ENCODE peak calls at places on chromosomes 4 and X, in four cellular contexts. S is psoas muscle, P is mucosa of descending colon, X is cardiac muscle cell. E is an unnamed sample. For H3K4me1, the result is how much of the 10 kb centered on the place peaks cover.

GRCh38 chrX:119698835-119699234 is 5.9 kb upstream of the SEPTIN6 start:
- DNase-seq in S (no peak), P (peak), X (peak), E (peak)

GRCh38 chrX:130173190-130173895 is 1.6 kb downstream of the RAB33A start:
- DNase-seq in S (peak), P (peak), X (peak), E (no peak)

GRCh38 chr4:27463816-27464215 is 603.2 kb downstream of the STIM2 start:
- DNase-seq in S (no peak), P (no peak), X (peak), E (no peak)

GRCh38 chr4:129929052-129929451 is 833.1 kb downstream of the C4orf33 start:
- DNase-seq in S (no peak), P (no peak), X (no peak), E (no peak)

GRCh38 chr4:109665783-109666455 is 37.3 kb downstream of the CASP6 start:
- DNase-seq in S (no peak), P (no peak), X (no peak), E (no peak)

GRCh38 chrX:130902783-130903613 is at the start of gene ENOX2:
- DNase-seq in S (peak), P (peak), X (peak), E (peak)

GRCh38 chr4:102787096-102787867 is 26.5 kb upstream of the MANBA start:
- DNase-seq in S (no peak), P (no peak), X (peak), E (no peak)

GRCh38 chr4:1055721-1056590 is 44.5 kb downstream of the FGFRL1 start:
- DNase-seq in S (no peak), P (peak), X (peak), E (peak)

GRCh38 chrX:46330513-46330912 is 214.7 kb downstream of the ZNF674 start:
- DNase-seq in S (no peak), P (no peak), X (no peak), E (no peak)
- H3K4me1 ChIP-seq in S (under half), P (under half), X (under half), E (under half)

GRCh38 chr4:2859514-2859913 is 15.9 kb downstream of the ADD1 start:
- DNase-seq in S (no peak), P (no peak), X (no peak), E (no peak)
- H3K4me1 ChIP-seq in S (half or more), P (half or more), X (half or more), E (half or more)

DNA sequence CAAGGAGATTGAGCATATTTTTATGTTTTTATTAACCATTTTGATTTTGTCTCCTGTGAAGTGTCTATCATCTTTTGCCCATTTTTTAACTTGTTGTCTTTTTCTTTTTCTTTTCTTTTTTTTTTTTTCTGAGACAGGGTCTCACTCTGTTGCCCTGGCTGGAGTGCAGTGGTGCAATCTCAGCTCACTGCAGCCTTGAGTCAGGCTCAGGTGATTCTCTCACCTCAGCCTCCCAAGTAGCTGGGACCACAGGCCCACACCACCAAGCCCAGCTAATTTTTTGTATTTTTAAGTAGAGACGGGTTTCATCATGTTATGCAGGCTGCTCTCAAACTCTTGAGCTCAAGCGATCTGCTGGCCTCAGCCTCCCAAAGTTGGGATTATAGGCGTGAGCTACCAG is 4.6 kb upstream of the ADD1 start:
- DNase-seq in S (no peak), P (no peak), X (no peak), E (no peak)
- H3K4me1 ChIP-seq in S (under half), P (under half), X (under half), E (under half)

GRCh38 chr4:55157559-55158277 is 32.3 kb upstream of the KDR start:
- DNase-seq in S (no peak), P (no peak), X (no peak), E (no peak)

GRCh38 chr4:55159851-55160250 is 34.5 kb upstream of the KDR start:
- DNase-seq in S (no peak), P (no peak), X (peak), E (no peak)

GRCh38 chr4:55158957-55159356 is 33.6 kb upstream of the KDR start:
- DNase-seq in S (no peak), P (no peak), X (no peak), E (no peak)

GRCh38 chr4:55161739-55162138 is 36.3 kb upstream of the KDR start:
- DNase-seq in S (no peak), P (no peak), X (no peak), E (no peak)

GRCh38 chr4:55162396-55162795 is 37.0 kb upstream of the KDR start:
- DNase-seq in S (no peak), P (no peak), X (no peak), E (no peak)
- H3K4me1 ChIP-seq in S (under half), P (under half), X (under half), E (under half)

GRCh38 chrX:3159995-3160715 is 118.9 kb downstream of the ARSF start:
- DNase-seq in S (no peak), P (no peak), X (no peak), E (no peak)
- H3K4me1 ChIP-seq in S (under half), P (under half), X (under half), E (under half)

GRCh38 chr4:113142351-113142750 is 92.9 kb downstream of the ANK2 start:
- DNase-seq in S (no peak), P (no peak), X (no peak), E (no peak)

GRCh38 chr4:113145519-113146291 is 96.3 kb downstream of the ANK2 start:
- DNase-seq in S (no peak), P (no peak), X (no peak), E (no peak)

GRCh38 chr4:113146876-113147358 is 97.5 kb downstream of the ANK2 start:
- DNase-seq in S (no peak), P (peak), X (peak), E (peak)

GRCh38 chr4:113147498-113148231 is 98.2 kb downstream of the ANK2 start:
- DNase-seq in S (no peak), P (no peak), X (no peak), E (no peak)

DNA sequence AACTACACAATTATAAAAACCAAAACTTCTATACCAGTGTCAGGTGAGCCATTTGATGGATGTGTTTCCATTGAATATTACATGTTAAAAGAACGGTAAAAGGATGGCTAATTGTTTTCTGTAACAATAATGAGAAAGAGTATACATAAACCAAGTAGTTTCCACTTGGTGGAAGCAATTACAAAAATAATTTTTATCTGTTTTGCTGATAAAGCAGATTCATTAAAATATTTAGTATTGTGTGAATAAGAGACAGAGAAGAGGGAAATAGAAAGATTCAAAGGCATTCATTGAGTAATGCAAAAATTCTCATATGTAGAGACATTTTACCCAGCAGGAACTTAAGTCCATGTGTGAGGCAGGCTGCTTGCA is 95.7 kb downstream of the ANK2 start:
- DNase-seq in S (no peak), P (no peak), X (no peak), E (no peak)
- H3K4me1 ChIP-seq in S (under half), P (under half), X (under half), E (half or more)

E was measured in Caco-2.